ENCODE peak calls at places on chromosomes 13 and 19, in seven cellular contexts. Z is epithelial cell of esophagus, T is tibial artery, B is astrocyte of the cerebellum, E is HFF-Myc, N is RWPE1, W is PC-9. O is an unnamed sample.

GRCh38 chr19:15303105-15303780 is 29.1 kb downstream of the BRD4 start:
- DNase-seq in Z (no peak), T (no peak), B (no peak), E (no peak), N (no peak), W (no peak), O (no peak)

GRCh38 chr19:46602392-46603194 is 1.5 kb downstream of the CALM3 start:
- DNase-seq in Z (no peak), T (no peak), B (no peak), E (no peak), N (no peak), W (no peak), O (peak; percentile 41)

GRCh38 chr13:67772807-67773453 is 542.8 kb upstream of the PCDH9 start:
- DNase-seq in Z (no peak), T (no peak), B (no peak), E (no peak), N (no peak), W (no peak), O (no peak)

GRCh38 chr19:23913931-23914330 is 755 bp upstream of the ZNF726 start:
- DNase-seq in Z (no peak), T (no peak), B (no peak), E (no peak), N (no peak), W (no peak), O (no peak)

GRCh38 chr13:34357435-34358232 is 539.7 kb downstream of the RFC3 start:
- DNase-seq in Z (peak; percentile 80), T (peak; percentile 23), B (no peak), E (peak; percentile 69), N (peak; percentile 7), W (peak; percentile 25), O (no peak)

GRCh38 chr13:90365130-90365529 is 982.4 kb upstream of the MIR17HG start:
- DNase-seq in Z (peak; percentile 33), T (no peak), B (no peak), E (no peak), N (no peak), W (no peak), O (no peak)

GRCh38 chr19:46147791-46148288 is at the start of gene IGFL2:
- DNase-seq in Z (peak; percentile 85), T (no peak), B (no peak), E (no peak), N (peak; percentile 14), W (peak; percentile 14), O (no peak)

GRCh38 chr19:1122972-1123363 is 19.2 kb downstream of the GPX4 start:
- DNase-seq in Z (peak; percentile 88), T (no peak), B (no peak), E (no peak), N (peak; percentile 90), W (peak; percentile 91), O (peak; percentile 77)

GRCh38 chr13:49020940-49021548 is 45.3 kb downstream of the FNDC3A start:
- DNase-seq in Z (peak; percentile 59), T (no peak), B (peak; percentile 62), E (peak; percentile 7), N (peak; percentile 18), W (no peak), O (no peak)

GRCh38 chr19:30492581-30492980 is 120.4 kb downstream of the ZNF536 start:
- DNase-seq in Z (no peak), T (no peak), B (no peak), E (no peak), N (no peak), W (peak; percentile 12), O (no peak)

GRCh38 chr13:87138856-87139255 is 532.3 kb upstream of the SLITRK5 start:
- DNase-seq in Z (no peak), T (no peak), B (no peak), E (no peak), N (no peak), W (no peak), O (no peak)

GRCh38 chr13:101152184-101152583 is 264.1 kb downstream of the NALCN start:
- DNase-seq in Z (no peak), T (no peak), B (no peak), E (no peak), N (no peak), W (no peak), O (no peak)

GRCh38 chr13:110989331-110989730 is 74.5 kb upstream of the ANKRD10 start:
- DNase-seq in Z (no peak), T (no peak), B (no peak), E (peak; percentile 66), N (no peak), W (no peak), O (no peak)

GRCh38 chr19:43380771-43381386 is 27.4 kb downstream of the CD177 start:
- DNase-seq in Z (peak; percentile 27), T (no peak), B (no peak), E (no peak), N (no peak), W (no peak), O (no peak)

GRCh38 chr13:113753171-113753570 is 5.9 kb upstream of the TMEM255B start:
- DNase-seq in Z (no peak), T (no peak), B (no peak), E (no peak), N (no peak), W (no peak), O (no peak)

GRCh38 chr13:83024955-83025594 is 857.2 kb downstream of the SLITRK1 start:
- DNase-seq in Z (no peak), T (no peak), B (no peak), E (no peak), N (no peak), W (no peak), O (no peak)

GRCh38 chr13:105353654-105354053 is 1181.8 kb downstream of the EFNB2 start:
- DNase-seq in Z (no peak), T (no peak), B (no peak), E (no peak), N (no peak), W (no peak), O (no peak)

GRCh38 chr13:79782541-79783216 is 301.7 kb downstream of the NDFIP2 start:
- DNase-seq in Z (peak; percentile 64), T (no peak), B (peak; percentile 39), E (no peak), N (peak; percentile 22), W (no peak), O (peak; percentile 71)

GRCh38 chr19:10256551-10256950 is 4.5 kb downstream of the MRPL4 start:
- DNase-seq in Z (no peak), T (no peak), B (no peak), E (no peak), N (no peak), W (no peak), O (no peak)

GRCh38 chr13:40115456-40115855 is 460.0 kb downstream of the COG6 start:
- DNase-seq in Z (no peak), T (no peak), B (no peak), E (no peak), N (no peak), W (no peak), O (no peak)

GRCh38 chr13:102707465-102707864 is 12.6 kb upstream of the METTL21C start:
- DNase-seq in Z (peak; percentile 85), T (no peak), B (peak; percentile 65), E (peak; percentile 75), N (peak; percentile 85), W (no peak), O (no peak)

GRCh38 chr19:53782698-53783097 is 41.4 kb downstream of the NLRP12 start:
- DNase-seq in Z (no peak), T (no peak), B (no peak), E (no peak), N (no peak), W (no peak), O (no peak)

GRCh38 chr13:27921961-27922910 is 2.4 kb downstream of the PDX1 start:
- DNase-seq in Z (no peak), T (no peak), B (no peak), E (no peak), N (no peak), W (no peak), O (no peak)

GRCh38 chr13:44801990-44802389 is 187.3 kb downstream of the NUFIP1 start:
- DNase-seq in Z (peak; percentile 76), T (no peak), B (peak; percentile 63), E (peak; percentile 82), N (peak; percentile 84), W (no peak), O (no peak)

GRCh38 chr13:29937836-29938235 is 87.4 kb upstream of the UBL3 start:
- DNase-seq in Z (no peak), T (no peak), B (no peak), E (no peak), N (no peak), W (no peak), O (no peak)

DNA sequence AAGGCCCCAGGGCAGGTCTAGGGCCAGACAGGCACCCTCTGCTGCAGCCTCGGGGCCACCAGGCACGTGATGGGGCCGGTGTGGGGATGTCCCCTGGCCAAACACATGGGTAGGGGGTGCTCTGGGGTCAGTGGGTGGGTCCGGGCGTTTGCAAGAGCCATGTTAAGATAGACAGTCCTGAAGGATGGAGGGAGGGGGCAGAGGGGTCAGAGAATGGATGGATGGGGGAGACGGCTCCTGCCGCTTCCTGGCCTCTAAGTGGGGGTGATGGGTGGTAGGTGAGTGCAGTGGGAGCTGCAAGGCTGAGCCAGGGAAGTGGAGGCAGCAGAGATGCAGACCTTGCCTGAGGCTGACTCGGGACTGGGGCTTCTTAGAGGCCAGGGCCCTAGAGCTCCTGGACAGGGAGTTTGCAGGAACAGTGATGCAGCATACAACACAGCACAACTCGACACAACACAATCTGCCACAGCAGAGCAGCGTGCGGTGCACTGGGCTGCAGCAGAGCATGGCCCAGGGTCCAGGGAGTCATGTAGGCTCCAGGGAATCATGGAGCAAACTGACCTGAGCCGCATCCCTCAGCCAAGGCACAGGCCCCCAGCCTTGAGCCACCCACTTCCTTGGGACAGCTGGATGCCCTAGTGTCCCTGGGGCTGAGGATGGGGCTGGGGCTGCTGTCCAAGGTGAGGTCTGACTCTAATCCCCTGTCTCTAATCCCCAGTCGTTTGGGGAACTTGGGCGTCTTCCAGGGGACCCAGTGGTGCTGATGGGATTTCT is 97.5 kb downstream of the SCGB2B2 start:
- DNase-seq in Z (no peak), T (no peak), B (no peak), E (no peak), N (no peak), W (no peak), O (no peak)
- TF ChIP-seq CTCF in Z (no peak), T (no peak), B (no peak), E (no peak), N (no peak), W (no peak), O (no peak)

GRCh38 chr19:17466487-17466850 is 3.9 kb upstream of the SLC27A1 start:
- DNase-seq in Z (no peak), T (no peak), B (no peak), E (no peak), N (no peak), W (no peak), O (no peak)
- TF ChIP-seq CTCF in Z (no peak), T (no peak), B (no peak), E (no peak), N (peak; percentile 23), W (no peak), O (no peak)

GRCh38 chr19:48738557-48739399 is 1.6 kb downstream of the RASIP1 start:
- DNase-seq in Z (peak; percentile 95), T (peak; percentile 83), B (peak; percentile 35), E (no peak), N (peak; percentile 96), W (peak; percentile 96), O (peak; percentile 99)
- TF ChIP-seq CTCF in Z (peak; percentile 9), T (peak; percentile 36), B (no peak), E (peak; percentile 7), N (peak; percentile 67), W (no peak), O (peak; percentile 39)

DNA sequence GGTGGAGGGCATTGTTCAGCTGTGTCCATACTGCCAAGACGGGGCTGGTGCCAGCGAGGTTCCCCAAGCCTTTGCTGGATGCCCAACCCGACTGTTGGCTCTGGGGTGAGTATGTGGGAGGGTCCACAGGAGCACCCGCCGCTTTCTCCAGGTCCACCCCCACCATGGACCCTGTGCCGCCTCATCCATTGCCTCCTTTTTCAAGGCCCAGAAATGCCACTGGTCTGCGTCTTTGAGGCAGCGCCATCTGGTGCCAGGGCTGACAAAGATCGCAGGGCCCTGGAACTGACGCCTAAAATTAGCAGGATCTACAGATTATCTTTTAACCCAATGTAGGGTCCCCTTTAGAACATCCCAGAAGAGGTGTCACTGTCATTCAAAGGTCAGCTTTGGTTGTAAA is 34.6 kb downstream of the NFIX start:
- DNase-seq in Z (peak; percentile 56), T (no peak), B (no peak), E (no peak), N (no peak), W (no peak), O (peak; percentile 44)
- TF ChIP-seq CTCF in Z (peak; percentile 76), T (peak; percentile 28), B (peak; percentile 74), E (peak; percentile 52), N (peak; percentile 58), W (peak; percentile 56), O (no peak)